ENCODE peak calls at places on chromosomes 3 and 15, in six cellular contexts. W, I, B, M, K and D are unnamed samples.

GRCh38 chr15:30896211-30896606 is 7.5 kb upstream of the FAN1 start:
- DNase-seq in W (no peak), I (no peak), B (no peak), M (no peak), K (no peak), D (no peak)

GRCh38 chr3:160667452-160667851 is 9.5 kb upstream of the ARL14 start:
- DNase-seq in W (no peak), I (no peak), B (no peak), M (no peak), K (no peak), D (no peak)

GRCh38 chr15:30923429-30923828 is 19.7 kb downstream of the FAN1 start:
- DNase-seq in W (no peak), I (no peak), B (no peak), M (no peak), K (no peak), D (no peak)

GRCh38 chr3:141401584-141402475 is 33.5 kb downstream of the ZBTB38 start:
- DNase-seq in W (peak), I (no peak), B (peak), M (no peak), K (no peak), D (peak)

GRCh38 chr15:36356978-36357582 is 222.3 kb upstream of the CDIN1 start:
- DNase-seq in W (no peak), I (peak), B (no peak), M (no peak), K (no peak), D (no peak)

GRCh38 chr3:6452974-6453373 is 407.9 kb upstream of the GRM7 start:
- DNase-seq in W (no peak), I (no peak), B (no peak), M (no peak), K (no peak), D (no peak)

GRCh38 chr15:94844533-94845390 is 613.4 kb downstream of the MCTP2 start:
- DNase-seq in W (peak), I (no peak), B (no peak), M (no peak), K (no peak), D (no peak)

GRCh38 chr15:29632671-29633406 is 189.4 kb downstream of the TJP1 start:
- DNase-seq in W (no peak), I (no peak), B (no peak), M (no peak), K (no peak), D (no peak)

GRCh38 chr15:83106994-83107840 is at the start of gene TM6SF1:
- DNase-seq in W (no peak), I (no peak), B (peak), M (no peak), K (no peak), D (peak)

GRCh38 chr15:80207887-80208286 is 44.1 kb downstream of the CTXND1 start:
- DNase-seq in W (no peak), I (no peak), B (no peak), M (no peak), K (no peak), D (no peak)

GRCh38 chr15:45112592-45113379 is 1.2 kb downstream of the DUOX2 start:
- DNase-seq in W (no peak), I (no peak), B (no peak), M (no peak), K (no peak), D (no peak)

GRCh38 chr3:182609575-182610156 is 183.6 kb upstream of the ATP11B start:
- DNase-seq in W (no peak), I (no peak), B (no peak), M (no peak), K (no peak), D (no peak)

GRCh38 chr15:83435202-83435601 is 11.9 kb upstream of the SH3GL3 start:
- DNase-seq in W (no peak), I (no peak), B (no peak), M (no peak), K (no peak), D (no peak)

GRCh38 chr3:160343132-160343531 is 55.9 kb downstream of the IFT80 start:
- DNase-seq in W (no peak), I (no peak), B (no peak), M (no peak), K (peak), D (no peak)

GRCh38 chr3:183377307-183377959 is 51.0 kb downstream of the MCF2L2 start:
- DNase-seq in W (no peak), I (no peak), B (peak), M (peak), K (no peak), D (no peak)

GRCh38 chr15:85746641-85747040 is 48.1 kb downstream of the KLHL25 start:
- DNase-seq in W (no peak), I (no peak), B (no peak), M (no peak), K (no peak), D (no peak)

GRCh38 chr3:160150525-160150924 is 74.7 kb upstream of the C3orf80 start:
- DNase-seq in W (no peak), I (no peak), B (no peak), M (no peak), K (no peak), D (no peak)

GRCh38 chr15:55362641-55363040 is 43.6 kb downstream of the PIGB start:
- DNase-seq in W (no peak), I (no peak), B (no peak), M (no peak), K (no peak), D (no peak)

GRCh38 chr15:33064878-33065277 is 129.6 kb downstream of the FMN1 start:
- DNase-seq in W (no peak), I (peak), B (no peak), M (no peak), K (no peak), D (no peak)

GRCh38 chr15:49199666-49200065 is 29.6 kb downstream of the GALK2 start:
- DNase-seq in W (no peak), I (no peak), B (no peak), M (no peak), K (no peak), D (no peak)

GRCh38 chr15:58057559-58057958 is 8.0 kb downstream of the ALDH1A2 start:
- DNase-seq in W (no peak), I (no peak), B (no peak), M (no peak), K (no peak), D (no peak)

GRCh38 chr3:4245671-4246070 is 57.5 kb upstream of the SETMAR start:
- DNase-seq in W (no peak), I (no peak), B (no peak), M (no peak), K (no peak), D (no peak)